ENCODE peak calls at places on chromosomes 4 and X, in eight cellular contexts. One of them, this sample, is unnamed.

GRCh38 chr4:132227349-132228165 is 921.5 kb upstream of the PCDH10 start:
- DNase-seq in SW 1271: no peak
- DNase-seq in HepG2: peak; percentile 60
- DNase-seq in CD14-positive monocyte: no peak
- DNase-seq in NCI-H1694 treated with DMSO at 0.1 percent for 48 hours: no peak
- DNase-seq in right cardiac atrium: peak; percentile 23
- DNase-seq in AG20443: peak; percentile 17
- DNase-seq in CD4-positive, alpha-beta T cell: no peak
- DNase-seq in this sample: no peak

GRCh38 chr4:104641427-104641826 is 146.7 kb upstream of the CXXC4 start:
- DNase-seq in SW 1271: no peak
- DNase-seq in right cardiac atrium: no peak
- DNase-seq in HepG2: no peak
- DNase-seq in AG20443: no peak
- DNase-seq in NCI-H1694 treated with DMSO at 0.1 percent for 48 hours: no peak
- DNase-seq in CD14-positive monocyte: no peak
- DNase-seq in CD4-positive, alpha-beta T cell: no peak
- DNase-seq in this sample: no peak

GRCh38 chr4:88283661-88284377 is 542 bp downstream of the PPM1K start:
- DNase-seq in CD4-positive, alpha-beta T cell: peak; percentile 70
- DNase-seq in CD14-positive monocyte: no peak
- DNase-seq in AG20443: peak; percentile 66
- DNase-seq in right cardiac atrium: peak; percentile 87
- DNase-seq in SW 1271: no peak
- DNase-seq in HepG2: peak; percentile 28
- DNase-seq in NCI-H1694 treated with DMSO at 0.1 percent for 48 hours: no peak
- DNase-seq in this sample: peak; percentile 36

GRCh38 chrX:20329435-20329834 is 62.7 kb upstream of the RPS6KA3 start:
- DNase-seq in NCI-H1694 treated with DMSO at 0.1 percent for 48 hours: no peak
- DNase-seq in CD4-positive, alpha-beta T cell: no peak
- DNase-seq in HepG2: no peak
- DNase-seq in AG20443: no peak
- DNase-seq in right cardiac atrium: no peak
- DNase-seq in CD14-positive monocyte: no peak
- DNase-seq in SW 1271: no peak
- DNase-seq in this sample: no peak

GRCh38 chr4:67533112-67533511 is 12.2 kb downstream of the CENPC start:
- DNase-seq in NCI-H1694 treated with DMSO at 0.1 percent for 48 hours: no peak
- DNase-seq in CD14-positive monocyte: no peak
- DNase-seq in CD4-positive, alpha-beta T cell: no peak
- DNase-seq in SW 1271: no peak
- DNase-seq in HepG2: no peak
- DNase-seq in right cardiac atrium: no peak
- DNase-seq in AG20443: no peak
- DNase-seq in this sample: no peak

GRCh38 chr4:10011885-10012284 is 9.4 kb downstream of the SLC2A9 start:
- DNase-seq in SW 1271: no peak
- DNase-seq in right cardiac atrium: no peak
- DNase-seq in NCI-H1694 treated with DMSO at 0.1 percent for 48 hours: no peak
- DNase-seq in CD4-positive, alpha-beta T cell: no peak
- DNase-seq in AG20443: no peak
- DNase-seq in CD14-positive monocyte: no peak
- DNase-seq in HepG2: no peak
- DNase-seq in this sample: no peak

GRCh38 chr4:104752337-104752736 is 257.6 kb upstream of the CXXC4 start:
- DNase-seq in SW 1271: no peak
- DNase-seq in NCI-H1694 treated with DMSO at 0.1 percent for 48 hours: no peak
- DNase-seq in CD14-positive monocyte: no peak
- DNase-seq in right cardiac atrium: no peak
- DNase-seq in HepG2: no peak
- DNase-seq in AG20443: no peak
- DNase-seq in CD4-positive, alpha-beta T cell: no peak
- DNase-seq in this sample: no peak

GRCh38 chr4:139735381-139736256 is 70.0 kb downstream of the MGST2 start:
- DNase-seq in NCI-H1694 treated with DMSO at 0.1 percent for 48 hours: no peak
- DNase-seq in AG20443: peak; percentile 25
- DNase-seq in CD14-positive monocyte: no peak
- DNase-seq in HepG2: no peak
- DNase-seq in CD4-positive, alpha-beta T cell: no peak
- DNase-seq in right cardiac atrium: peak; percentile 75
- DNase-seq in SW 1271: no peak
- DNase-seq in this sample: no peak

GRCh38 chr4:165006457-165006856 is 25.3 kb upstream of the TRIM60 start:
- DNase-seq in NCI-H1694 treated with DMSO at 0.1 percent for 48 hours: no peak
- DNase-seq in AG20443: no peak
- DNase-seq in right cardiac atrium: no peak
- DNase-seq in CD4-positive, alpha-beta T cell: no peak
- DNase-seq in SW 1271: no peak
- DNase-seq in CD14-positive monocyte: no peak
- DNase-seq in HepG2: no peak
- DNase-seq in this sample: no peak

GRCh38 chr4:153976954-153977353 is 188.1 kb upstream of the SFRP2 start:
- DNase-seq in HepG2: no peak
- DNase-seq in SW 1271: no peak
- DNase-seq in CD14-positive monocyte: no peak
- DNase-seq in AG20443: no peak
- DNase-seq in NCI-H1694 treated with DMSO at 0.1 percent for 48 hours: no peak
- DNase-seq in right cardiac atrium: no peak
- DNase-seq in CD4-positive, alpha-beta T cell: no peak
- DNase-seq in this sample: no peak

GRCh38 chr4:154230091-154230490 is 261.5 kb downstream of the DCHS2 start:
- DNase-seq in NCI-H1694 treated with DMSO at 0.1 percent for 48 hours: no peak
- DNase-seq in right cardiac atrium: no peak
- DNase-seq in CD4-positive, alpha-beta T cell: no peak
- DNase-seq in HepG2: no peak
- DNase-seq in AG20443: no peak
- DNase-seq in SW 1271: no peak
- DNase-seq in CD14-positive monocyte: no peak
- DNase-seq in this sample: no peak

GRCh38 chrX:129577473-129577872 is 37.4 kb downstream of the OCRL start:
- DNase-seq in AG20443: peak; percentile 80
- DNase-seq in SW 1271: no peak
- DNase-seq in CD4-positive, alpha-beta T cell: no peak
- DNase-seq in HepG2: no peak
- DNase-seq in NCI-H1694 treated with DMSO at 0.1 percent for 48 hours: no peak
- DNase-seq in CD14-positive monocyte: no peak
- DNase-seq in right cardiac atrium: no peak
- DNase-seq in this sample: no peak

GRCh38 chrX:120426599-120426998 is 42.5 kb downstream of the LAMP2 start:
- DNase-seq in CD14-positive monocyte: no peak
- DNase-seq in AG20443: no peak
- DNase-seq in NCI-H1694 treated with DMSO at 0.1 percent for 48 hours: no peak
- DNase-seq in HepG2: no peak
- DNase-seq in SW 1271: no peak
- DNase-seq in CD4-positive, alpha-beta T cell: no peak
- DNase-seq in right cardiac atrium: no peak
- DNase-seq in this sample: no peak

GRCh38 chrX:11629593-11630211 is 36.0 kb downstream of the ARHGAP6 start:
- DNase-seq in CD4-positive, alpha-beta T cell: no peak
- DNase-seq in AG20443: peak; percentile 72
- DNase-seq in right cardiac atrium: peak; percentile 65
- DNase-seq in NCI-H1694 treated with DMSO at 0.1 percent for 48 hours: no peak
- DNase-seq in SW 1271: no peak
- DNase-seq in CD14-positive monocyte: no peak
- DNase-seq in HepG2: no peak
- DNase-seq in this sample: no peak